ENCODE peak calls at places on chromosome 20, in four cellular contexts. A is ovary, P is heart left ventricle, C is mucosa of descending colon. N is an unnamed sample. For H3K4me1, the result is how much of the 10 kb centered on the place peaks cover.

GRCh38 chr20:58312836-58313235 is 3.3 kb downstream of the RAB22A start:
- DNase-seq in A (no peak), P (no peak), C (no peak), N (no peak)

GRCh38 chr20:13809373-13809772 is 24.5 kb downstream of the NDUFAF5 start:
- DNase-seq in A (no peak), P (no peak), C (no peak), N (no peak)

GRCh38 chr20:35523298-35523888 is 6.1 kb downstream of the C20orf173 start:
- DNase-seq in A (no peak), P (no peak), C (no peak), N (no peak)

GRCh38 chr20:17024513-17025105 is 202.2 kb upstream of the PCSK2 start:
- DNase-seq in A (no peak), P (no peak), C (no peak), N (no peak)

GRCh38 chr20:35788796-35789195 is 17.0 kb downstream of the PHF20 start:
- DNase-seq in A (no peak), P (no peak), C (no peak), N (no peak)

GRCh38 chr20:25149986-25150385 is 45.5 kb upstream of the ENTPD6 start:
- DNase-seq in A (no peak), P (no peak), C (no peak), N (peak)

GRCh38 chr20:46305331-46305972 is 2.8 kb downstream of the CDH22 start:
- DNase-seq in A (no peak), P (no peak), C (peak), N (peak)

GRCh38 chr20:64258071-64258823 is 2.7 kb downstream of the PCMTD2 start:
- DNase-seq in A (no peak), P (no peak), C (no peak), N (no peak)

GRCh38 chr20:58109918-58110635 is 118.4 kb downstream of the ANKRD60 start:
- DNase-seq in A (no peak), P (no peak), C (no peak), N (no peak)

GRCh38 chr20:10524643-10525042 is 89.5 kb downstream of the SLX4IP start:
- DNase-seq in A (no peak), P (no peak), C (no peak), N (no peak)

GRCh38 chr20:6519556-6519955 is 247.9 kb upstream of the BMP2 start:
- DNase-seq in A (no peak), P (no peak), C (no peak), N (no peak)

GRCh38 chr20:20367681-20368413 is at the start of gene INSM1:
- DNase-seq in A (no peak), P (no peak), C (peak), N (no peak)

GRCh38 chr20:54284928-54285704 is 77.2 kb downstream of the PFDN4 start:
- DNase-seq in A (no peak), P (no peak), C (no peak), N (no peak)

GRCh38 chr20:33431797-33432381 is 11.7 kb downstream of the SNTA1 start:
- DNase-seq in A (peak), P (peak), C (no peak), N (peak)

GRCh38 chr20:53032021-53033001 is 60.2 kb downstream of the TSHZ2 start:
- DNase-seq in A (no peak), P (peak), C (no peak), N (peak)

GRCh38 chr20:64077094-64077493 is 2.2 kb downstream of the RGS19 start:
- DNase-seq in A (no peak), P (no peak), C (no peak), N (no peak)

GRCh38 chr20:1122388-1123315 is 4.2 kb downstream of the PSMF1 start:
- DNase-seq in A (no peak), P (peak), C (peak), N (no peak)

GRCh38 chr20:25394276-25394675 is 3.6 kb upstream of the ABHD12 start:
- DNase-seq in A (no peak), P (no peak), C (no peak), N (peak)

GRCh38 chr20:8909596-8909995 is 159.3 kb upstream of the PLCB4 start:
- DNase-seq in A (no peak), P (no peak), C (no peak), N (no peak)

GRCh38 chr20:53390780-53391179 is 202.9 kb downstream of the ZNF217 start:
- DNase-seq in A (no peak), P (no peak), C (no peak), N (no peak)

GRCh38 chr20:47455133-47456040 is 46.3 kb upstream of the NCOA3 start:
- DNase-seq in A (no peak), P (no peak), C (no peak), N (no peak)

GRCh38 chr20:25699914-25700313 is 3.3 kb upstream of the ZNF337 start:
- DNase-seq in A (no peak), P (no peak), C (no peak), N (no peak)

GRCh38 chr20:54275359-54276108 is 67.6 kb downstream of the PFDN4 start:
- DNase-seq in A (no peak), P (no peak), C (no peak), N (no peak)

GRCh38 chr20:6034134-6034969 is 19.5 kb downstream of the LRRN4 start:
- DNase-seq in A (no peak), P (no peak), C (no peak), N (no peak)

GRCh38 chr20:1934162-1934561 is 39.0 kb downstream of the SIRPA start:
- DNase-seq in A (no peak), P (no peak), C (no peak), N (no peak)

GRCh38 chr20:64261138-64261537 is 5.6 kb downstream of the PCMTD2 start:
- DNase-seq in A (peak), P (peak), C (no peak), N (no peak)

GRCh38 chr20:34536798-34537394 is 20.7 kb downstream of the DYNLRB1 start:
- DNase-seq in A (no peak), P (no peak), C (peak), N (peak)

GRCh38 chr20:3093861-3094361 is 9.4 kb upstream of the AVP start:
- DNase-seq in A (no peak), P (no peak), C (no peak), N (no peak)

GRCh38 chr20:3815703-3816315 is 4.5 kb upstream of the AP5S1 start:
- DNase-seq in A (no peak), P (no peak), C (no peak), N (no peak)

GRCh38 chr20:9966966-9967365 is 67.8 kb upstream of the ANKEF1 start:
- DNase-seq in A (no peak), P (no peak), C (no peak), N (no peak)

GRCh38 chr20:45972500-45973183 is 639 bp upstream of the ZNF335 start:
- DNase-seq in A (no peak), P (no peak), C (no peak), N (no peak)

GRCh38 chr20:19211661-19212523 is 550 bp upstream of the SLC24A3 start:
- DNase-seq in A (peak), P (peak), C (peak), N (peak)

GRCh38 chr20:46089076-46089337 is 755 bp downstream of the NCOA5 start:
- DNase-seq in A (no peak), P (no peak), C (no peak), N (no peak)

GRCh38 chr20:1403624-1404023 is 10.8 kb upstream of the FKBP1A start:
- DNase-seq in A (no peak), P (no peak), C (no peak), N (no peak)

GRCh38 chr20:18985551-18985950 is 172.0 kb downstream of the SCP2D1 start:
- DNase-seq in A (no peak), P (no peak), C (no peak), N (no peak)

GRCh38 chr20:5267092-5267491 is 49.7 kb downstream of the PROKR2 start:
- DNase-seq in A (no peak), P (no peak), C (no peak), N (no peak)

GRCh38 chr20:4366076-4366475 is 350.7 kb upstream of the RNF24 start:
- DNase-seq in A (no peak), P (no peak), C (no peak), N (no peak)

GRCh38 chr20:62899633-62900051 is 26.7 kb downstream of the DIDO1 start:
- DNase-seq in A (no peak), P (no peak), C (peak), N (peak)
- TF ChIP-seq CTCF in A (no peak), P (no peak), C (no peak), N (no peak)

GRCh38 chr20:11849270-11849920 is 68.3 kb upstream of the BTBD3 start:
- DNase-seq in A (no peak), P (no peak), C (no peak), N (no peak)

GRCh38 chr20:11845311-11845710 is 72.4 kb upstream of the BTBD3 start:
- DNase-seq in A (no peak), P (no peak), C (no peak), N (no peak)

GRCh38 chr20:11849976-11850670 is 67.6 kb upstream of the BTBD3 start:
- DNase-seq in A (no peak), P (no peak), C (no peak), N (no peak)

GRCh38 chr20:11846131-11846530 is 71.6 kb upstream of the BTBD3 start:
- DNase-seq in A (no peak), P (no peak), C (no peak), N (no peak)

DNA sequence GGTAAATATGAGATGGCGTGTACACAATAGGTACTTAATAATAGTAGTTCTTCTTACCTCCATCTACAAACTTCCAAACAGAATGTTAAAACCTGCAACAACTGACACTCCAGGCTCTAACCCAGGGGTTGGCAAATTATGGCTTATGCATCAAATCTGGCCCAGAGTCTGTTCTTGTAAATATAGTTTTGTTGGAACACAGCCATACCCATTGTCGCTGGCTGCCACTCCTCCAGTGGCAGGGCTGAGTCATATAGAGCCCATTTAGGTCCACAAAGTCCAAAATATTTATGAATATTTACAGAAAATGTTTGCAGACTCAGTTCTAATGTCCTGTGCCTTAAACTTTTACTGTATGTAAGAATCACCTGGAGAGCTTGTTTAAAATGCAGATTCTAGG is 69.9 kb upstream of the BTBD3 start:
- DNase-seq in A (no peak), P (no peak), C (peak), N (no peak)
- H3K4me3 ChIP-seq in A (no peak), P (no peak), C (no peak), N (no peak)

DNA sequence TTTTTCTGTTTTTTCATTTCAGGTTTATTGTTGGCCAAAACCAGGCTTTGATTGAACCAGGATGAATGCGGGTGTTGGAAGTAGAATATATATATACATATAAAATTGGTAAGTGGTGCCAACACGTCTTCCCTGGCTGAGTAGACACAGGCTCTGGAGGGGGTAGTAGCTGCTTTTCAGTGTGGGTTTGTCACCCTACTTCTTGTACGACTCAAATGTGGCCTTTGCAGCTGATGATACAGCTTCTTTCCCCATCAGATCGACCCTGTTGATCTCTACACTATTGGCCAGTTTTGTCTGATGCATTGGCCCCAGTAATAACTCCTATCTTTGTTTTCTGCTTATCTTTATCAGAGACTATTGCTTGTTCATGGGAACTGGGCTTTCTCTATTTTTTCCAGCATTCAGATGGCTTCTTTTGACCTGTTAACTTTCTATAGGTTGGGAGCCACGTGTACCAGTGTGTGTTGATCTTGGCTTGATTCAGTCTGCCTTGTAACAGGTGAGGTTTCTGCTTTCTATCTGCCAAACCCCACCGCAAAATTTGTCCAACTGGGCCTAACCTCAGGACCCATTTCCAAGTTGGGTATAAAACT is 2.7 kb upstream of the ZNFX1 start:
- DNase-seq in A (no peak), P (no peak), C (no peak), N (no peak)
- H3K4me1 ChIP-seq in A (under half), P (under half), C (under half), N (under half)

DNA sequence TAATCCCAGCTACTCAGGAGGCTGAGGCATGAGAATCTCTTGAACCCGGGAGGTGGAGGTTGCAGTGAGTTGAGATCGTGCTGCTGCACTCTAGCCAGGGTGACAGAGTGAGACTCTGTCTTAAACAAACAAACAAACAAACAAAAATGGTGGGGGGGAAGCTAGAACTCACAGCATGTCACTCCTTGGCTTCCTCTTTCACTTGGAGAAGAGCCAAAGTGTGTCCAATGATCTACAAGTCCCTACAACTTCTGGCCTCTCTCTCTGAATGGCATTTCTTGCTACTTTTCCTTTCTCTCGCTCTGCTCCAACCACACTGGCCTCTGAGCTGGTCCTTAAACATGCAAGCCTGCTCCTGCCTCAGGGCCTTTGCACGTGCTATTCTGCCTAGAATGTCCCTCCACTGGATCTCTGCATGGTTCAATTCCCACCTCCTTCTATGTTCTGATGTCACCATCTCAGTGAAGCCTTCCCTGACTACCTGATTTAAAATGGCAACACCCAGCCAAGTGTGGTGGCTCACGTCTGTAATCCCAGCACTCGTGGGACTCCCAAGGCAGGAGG is 8.1 kb downstream of the TLDC2 start:
- DNase-seq in A (no peak), P (no peak), C (no peak), N (no peak)
- TF ChIP-seq CTCF in A (no peak), P (no peak), C (no peak), N (no peak)

GRCh38 chr20:50635014-50635557 is 56.3 kb downstream of the RIPOR3 start:
- DNase-seq in A (no peak), P (no peak), C (no peak), N (no peak)
- H3K4me3 ChIP-seq in A (no peak), P (peak), C (no peak), N (no peak)

DNA sequence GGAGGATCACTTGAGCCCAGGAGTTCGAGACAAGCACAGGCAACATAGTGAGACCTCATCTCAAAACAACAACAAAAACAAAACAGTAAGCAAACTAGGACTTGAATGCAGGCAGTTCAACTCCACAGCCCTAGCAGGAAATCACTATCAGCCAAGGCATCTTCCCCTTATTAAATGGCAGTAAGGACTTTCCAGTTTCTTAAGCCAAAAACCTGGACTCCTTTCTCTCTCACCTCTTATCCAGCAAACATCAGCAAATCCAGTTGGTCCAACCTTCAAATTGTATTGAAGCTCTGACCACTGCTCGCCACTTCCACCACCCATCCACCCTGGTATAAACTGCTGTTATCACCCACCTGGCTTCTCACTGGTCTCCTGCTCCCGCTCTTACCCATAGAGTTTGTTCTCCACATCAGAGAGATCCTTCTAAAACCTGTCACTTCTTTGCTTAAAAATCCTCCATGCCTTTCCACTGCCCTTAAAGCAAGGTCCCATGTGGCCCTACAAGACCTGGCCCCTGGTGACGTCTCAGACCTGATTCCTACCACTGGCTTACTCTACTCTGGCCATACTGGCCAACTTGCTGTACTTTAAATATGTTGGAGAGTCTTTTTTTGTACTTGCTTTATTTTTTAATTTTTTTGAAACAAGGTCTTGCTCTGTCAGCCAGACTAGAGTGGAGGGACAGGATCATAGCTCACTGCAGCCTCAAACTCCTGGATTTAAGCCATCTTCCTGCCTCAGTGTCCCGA is 27.6 kb downstream of the BCL2L1 start:
- DNase-seq in A (no peak), P (no peak), C (no peak), N (no peak)
- H3K4me1 ChIP-seq in A (under half), P (half or more), C (under half), N (under half)

GRCh38 chr20:39083781-39084180 is 121.6 kb downstream of the DHX35 start:
- DNase-seq in A (no peak), P (no peak), C (no peak), N (no peak)
- TF ChIP-seq CTCF in A (no peak), P (no peak), C (no peak), N (no peak)

GRCh38 chr20:32207626-32208498 is at the start of the genes PLAGL2 and POFUT1:
- DNase-seq in A (peak), P (peak), C (peak), N (peak)
- H3K4me3 ChIP-seq in A (peak), P (peak), C (peak), N (peak)